ENCODE peak calls at places on chromosomes 2 and 18, in nine cellular contexts. One of them, this sample, is unnamed.
A peak's percentile ranks its signal among the peaks of the same experiment; 100 is the strongest.

GRCh38 chr2:102237176-102237575 is 50.4 kb downstream of the IL1RL2 start:
- DNase-seq in bronchial epithelial cell: no peak
- DNase-seq in AG09319: no peak
- DNase-seq in testis: no peak
- DNase-seq in AG04449: no peak
- DNase-seq in RWPE2: no peak
- DNase-seq in AG04450: no peak
- DNase-seq in choroid plexus epithelial cell: no peak
- DNase-seq in uterus: no peak
- DNase-seq in this sample: no peak

GRCh38 chr2:1170241-1170640 is 219.6 kb downstream of the SNTG2 start:
- DNase-seq in bronchial epithelial cell: no peak
- DNase-seq in AG09319: no peak
- DNase-seq in testis: no peak
- DNase-seq in AG04449: no peak
- DNase-seq in RWPE2: no peak
- DNase-seq in AG04450: no peak
- DNase-seq in choroid plexus epithelial cell: no peak
- DNase-seq in uterus: peak; percentile 29
- DNase-seq in this sample: no peak

GRCh38 chr2:30301551-30301950 is 70.2 kb downstream of the LBH start:
- DNase-seq in bronchial epithelial cell: peak; percentile 52
- DNase-seq in AG09319: no peak
- DNase-seq in testis: no peak
- DNase-seq in AG04449: no peak
- DNase-seq in RWPE2: no peak
- DNase-seq in AG04450: peak; percentile 61
- DNase-seq in choroid plexus epithelial cell: no peak
- DNase-seq in uterus: no peak
- DNase-seq in this sample: no peak

GRCh38 chr18:48151421-48152095 is 221.1 kb upstream of the SMAD2 start:
- DNase-seq in bronchial epithelial cell: no peak
- DNase-seq in AG09319: no peak
- DNase-seq in testis: peak; percentile 11
- DNase-seq in AG04449: no peak
- DNase-seq in RWPE2: no peak
- DNase-seq in AG04450: no peak
- DNase-seq in choroid plexus epithelial cell: no peak
- DNase-seq in uterus: no peak
- DNase-seq in this sample: no peak

GRCh38 chr2:205482399-205483065 is 199.8 kb upstream of the NRP2 start:
- DNase-seq in bronchial epithelial cell: no peak
- DNase-seq in AG09319: no peak
- DNase-seq in testis: no peak
- DNase-seq in AG04449: no peak
- DNase-seq in RWPE2: no peak
- DNase-seq in AG04450: no peak
- DNase-seq in choroid plexus epithelial cell: no peak
- DNase-seq in uterus: no peak
- DNase-seq in this sample: no peak

GRCh38 chr18:69757733-69758132 is 189.9 kb downstream of the CD226 start:
- DNase-seq in bronchial epithelial cell: peak; percentile 20
- DNase-seq in AG09319: no peak
- DNase-seq in testis: no peak
- DNase-seq in AG04449: no peak
- DNase-seq in RWPE2: no peak
- DNase-seq in AG04450: no peak
- DNase-seq in choroid plexus epithelial cell: peak; percentile 4
- DNase-seq in uterus: no peak
- DNase-seq in this sample: no peak

GRCh38 chr2:181152221-181152620 is 171.8 kb downstream of the UBE2E3 start:
- DNase-seq in bronchial epithelial cell: no peak
- DNase-seq in AG09319: no peak
- DNase-seq in testis: no peak
- DNase-seq in AG04449: peak; percentile 23
- DNase-seq in RWPE2: no peak
- DNase-seq in AG04450: no peak
- DNase-seq in choroid plexus epithelial cell: peak; percentile 33
- DNase-seq in uterus: no peak
- DNase-seq in this sample: no peak

GRCh38 chr2:200467806-200468686 is 41.8 kb downstream of the KCTD18 start:
- DNase-seq in bronchial epithelial cell: no peak
- DNase-seq in AG09319: no peak
- DNase-seq in testis: no peak
- DNase-seq in AG04449: no peak
- DNase-seq in RWPE2: no peak
- DNase-seq in AG04450: no peak
- DNase-seq in choroid plexus epithelial cell: no peak
- DNase-seq in uterus: no peak
- DNase-seq in this sample: no peak

GRCh38 chr2:219230201-219230540 is 565 bp downstream of the ANKZF1 start:
- DNase-seq in bronchial epithelial cell: peak; percentile 55
- DNase-seq in AG09319: no peak
- DNase-seq in testis: peak; percentile 60
- DNase-seq in AG04449: no peak
- DNase-seq in RWPE2: no peak
- DNase-seq in AG04450: no peak
- DNase-seq in choroid plexus epithelial cell: peak; percentile 53
- DNase-seq in uterus: no peak
- DNase-seq in this sample: peak; percentile 49

GRCh38 chr2:162243305-162243693 is at the start of gene FAP:
- DNase-seq in bronchial epithelial cell: no peak
- DNase-seq in AG09319: peak; percentile 89
- DNase-seq in testis: no peak
- DNase-seq in AG04449: peak; percentile 87
- DNase-seq in RWPE2: no peak
- DNase-seq in AG04450: peak; percentile 83
- DNase-seq in choroid plexus epithelial cell: peak; percentile 95
- DNase-seq in uterus: peak; percentile 65
- DNase-seq in this sample: peak; percentile 68

GRCh38 chr2:143730155-143730949 is 601.1 kb downstream of the ARHGAP15 start:
- DNase-seq in bronchial epithelial cell: peak; percentile 91
- DNase-seq in AG09319: no peak
- DNase-seq in testis: no peak
- DNase-seq in AG04449: no peak
- DNase-seq in RWPE2: no peak
- DNase-seq in AG04450: no peak
- DNase-seq in choroid plexus epithelial cell: peak; percentile 31
- DNase-seq in uterus: no peak
- DNase-seq in this sample: peak; percentile 71

GRCh38 chr2:238080518-238080917 is 19.6 kb upstream of the ESPNL start:
- DNase-seq in bronchial epithelial cell: no peak
- DNase-seq in AG09319: no peak
- DNase-seq in testis: no peak
- DNase-seq in AG04449: no peak
- DNase-seq in RWPE2: peak; percentile 33
- DNase-seq in AG04450: no peak
- DNase-seq in choroid plexus epithelial cell: no peak
- DNase-seq in uterus: no peak
- DNase-seq in this sample: no peak

GRCh38 chr2:28390241-28390856 is 2.3 kb upstream of the FOSL2 start:
- DNase-seq in bronchial epithelial cell: peak; percentile 81
- DNase-seq in AG09319: peak; percentile 81
- DNase-seq in testis: peak; percentile 88
- DNase-seq in AG04449: peak; percentile 81
- DNase-seq in RWPE2: peak; percentile 93
- DNase-seq in AG04450: peak; percentile 80
- DNase-seq in choroid plexus epithelial cell: peak; percentile 97
- DNase-seq in uterus: peak; percentile 96
- DNase-seq in this sample: peak; percentile 97
- TF ChIP-seq CTCF in bronchial epithelial cell: peak; percentile 24
- TF ChIP-seq CTCF in AG09319: no peak
- TF ChIP-seq CTCF in testis: peak; percentile 1
- TF ChIP-seq CTCF in AG04449: peak; percentile 1
- TF ChIP-seq CTCF in RWPE2: peak; percentile 12
- TF ChIP-seq CTCF in AG04450: peak; percentile 12
- TF ChIP-seq CTCF in choroid plexus epithelial cell: peak; percentile 31
- TF ChIP-seq CTCF in uterus: peak; percentile 15
- TF ChIP-seq CTCF in this sample: no peak

GRCh38 chr2:33437297-33437696 is 39.2 kb upstream of the RASGRP3 start:
- DNase-seq in bronchial epithelial cell: no peak
- DNase-seq in AG09319: peak; percentile 83
- DNase-seq in testis: no peak
- DNase-seq in AG04449: peak; percentile 91
- DNase-seq in RWPE2: no peak
- DNase-seq in AG04450: peak; percentile 85
- DNase-seq in choroid plexus epithelial cell: peak; percentile 81
- DNase-seq in uterus: no peak
- DNase-seq in this sample: peak; percentile 25
- TF ChIP-seq CTCF in bronchial epithelial cell: no peak
- TF ChIP-seq CTCF in AG09319: no peak
- TF ChIP-seq CTCF in testis: no peak
- TF ChIP-seq CTCF in AG04449: no peak
- TF ChIP-seq CTCF in RWPE2: no peak
- TF ChIP-seq CTCF in AG04450: no peak
- TF ChIP-seq CTCF in choroid plexus epithelial cell: no peak
- TF ChIP-seq CTCF in uterus: no peak
- TF ChIP-seq CTCF in this sample: no peak

GRCh38 chr18:44320619-44321460 is 359.8 kb upstream of the SETBP1 start:
- DNase-seq in bronchial epithelial cell: no peak
- DNase-seq in AG09319: no peak
- DNase-seq in testis: no peak
- DNase-seq in AG04449: no peak
- DNase-seq in RWPE2: no peak
- DNase-seq in AG04450: no peak
- DNase-seq in choroid plexus epithelial cell: no peak
- DNase-seq in uterus: no peak
- DNase-seq in this sample: no peak
- TF ChIP-seq CTCF in bronchial epithelial cell: no peak
- TF ChIP-seq CTCF in AG09319: no peak
- TF ChIP-seq CTCF in testis: no peak
- TF ChIP-seq CTCF in AG04449: no peak
- TF ChIP-seq CTCF in RWPE2: no peak
- TF ChIP-seq CTCF in AG04450: no peak
- TF ChIP-seq CTCF in choroid plexus epithelial cell: no peak
- TF ChIP-seq CTCF in uterus: no peak
- TF ChIP-seq CTCF in this sample: no peak

DNA sequence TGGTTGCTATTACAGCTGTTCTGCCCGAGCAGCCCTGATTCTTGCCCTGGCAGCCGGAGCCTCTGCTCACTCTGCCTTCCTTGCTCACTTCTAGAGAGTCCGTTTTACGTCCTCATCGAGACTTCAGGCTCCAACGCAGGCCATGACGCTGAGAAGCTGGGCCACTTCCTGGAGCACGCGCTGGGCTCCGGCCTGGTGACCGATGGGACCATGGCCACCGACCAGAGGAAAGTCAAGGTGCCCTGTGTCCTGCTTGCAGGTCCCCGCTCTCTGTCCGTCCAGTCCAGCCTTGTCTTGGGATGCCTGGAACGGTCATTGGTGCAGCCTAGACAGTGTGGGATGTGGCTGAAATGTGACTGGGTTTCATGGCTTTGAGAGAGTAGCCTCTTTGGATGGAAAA is 16.7 kb downstream of the D2HGDH start:
- DNase-seq in bronchial epithelial cell: no peak
- DNase-seq in AG09319: no peak
- DNase-seq in testis: no peak
- DNase-seq in AG04449: no peak
- DNase-seq in RWPE2: no peak
- DNase-seq in AG04450: no peak
- DNase-seq in choroid plexus epithelial cell: no peak
- DNase-seq in uterus: no peak
- DNase-seq in this sample: no peak
- TF ChIP-seq CTCF in bronchial epithelial cell: no peak
- TF ChIP-seq CTCF in AG09319: no peak
- TF ChIP-seq CTCF in testis: no peak
- TF ChIP-seq CTCF in AG04449: no peak
- TF ChIP-seq CTCF in RWPE2: no peak
- TF ChIP-seq CTCF in AG04450: no peak
- TF ChIP-seq CTCF in choroid plexus epithelial cell: no peak
- TF ChIP-seq CTCF in uterus: no peak
- TF ChIP-seq CTCF in this sample: no peak

DNA sequence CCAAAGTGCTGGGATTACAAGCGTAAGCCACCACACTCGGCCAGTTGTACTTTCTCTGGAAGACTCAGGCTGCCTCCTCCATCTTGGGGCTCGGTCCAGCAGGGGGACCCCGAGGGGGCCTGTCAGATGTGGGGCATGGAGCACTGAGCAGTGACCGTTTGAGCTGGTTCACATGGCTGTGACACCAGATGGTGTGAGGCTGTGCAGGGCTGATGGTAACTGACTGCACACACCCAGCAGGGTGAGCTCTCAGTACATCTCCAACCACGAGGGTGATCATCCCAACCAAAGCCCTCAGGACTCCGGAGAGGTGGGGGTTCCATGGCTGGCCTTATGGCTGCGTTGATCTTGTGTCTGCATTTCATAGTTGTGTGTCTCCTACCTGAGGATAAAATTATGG is 63.4 kb downstream of the FAM168B start:
- DNase-seq in bronchial epithelial cell: no peak
- DNase-seq in AG09319: no peak
- DNase-seq in testis: no peak
- DNase-seq in AG04449: no peak
- DNase-seq in RWPE2: no peak
- DNase-seq in AG04450: no peak
- DNase-seq in choroid plexus epithelial cell: no peak
- DNase-seq in uterus: no peak
- DNase-seq in this sample: no peak
- TF ChIP-seq CTCF in bronchial epithelial cell: no peak
- TF ChIP-seq CTCF in AG09319: no peak
- TF ChIP-seq CTCF in testis: no peak
- TF ChIP-seq CTCF in AG04449: no peak
- TF ChIP-seq CTCF in RWPE2: no peak
- TF ChIP-seq CTCF in AG04450: no peak
- TF ChIP-seq CTCF in choroid plexus epithelial cell: no peak
- TF ChIP-seq CTCF in uterus: no peak
- TF ChIP-seq CTCF in this sample: no peak

This sample was measured in MCF 10A.